ENCODE peak calls at places on chromosome 11, in four cellular contexts. One of them, this sample, is unnamed. For H3K4me1, the result is how much of the 10 kb centered on the place peaks cover.

GRCh38 chr11:117857734-117858369 is 18.6 kb downstream of the FXYD6 start:
- DNase-seq in left ventricle myocardium inferior: no peak
- DNase-seq in Caco-2: no peak
- DNase-seq in pancreas: no peak
- DNase-seq in this sample: no peak

GRCh38 chr11:100682247-100682969 is 4.7 kb upstream of the ARHGAP42 start:
- DNase-seq in left ventricle myocardium inferior: no peak
- DNase-seq in Caco-2: peak
- DNase-seq in pancreas: no peak
- DNase-seq in this sample: no peak

GRCh38 chr11:127017482-127017881 is 16.9 kb upstream of the KIRREL3 start:
- DNase-seq in left ventricle myocardium inferior: no peak
- DNase-seq in Caco-2: peak
- DNase-seq in pancreas: no peak
- DNase-seq in this sample: no peak

GRCh38 chr11:35303596-35304392 is 115.6 kb downstream of the SLC1A2 start:
- DNase-seq in left ventricle myocardium inferior: no peak
- DNase-seq in Caco-2: no peak
- DNase-seq in pancreas: peak
- DNase-seq in this sample: peak

GRCh38 chr11:9039194-9039593 is 35.4 kb upstream of the NRIP3 start:
- DNase-seq in left ventricle myocardium inferior: no peak
- DNase-seq in Caco-2: no peak
- DNase-seq in pancreas: no peak
- DNase-seq in this sample: peak

GRCh38 chr11:8260202-8260996 is 3.3 kb downstream of the LMO1 start:
- DNase-seq in left ventricle myocardium inferior: no peak
- DNase-seq in Caco-2: no peak
- DNase-seq in pancreas: no peak
- DNase-seq in this sample: no peak

GRCh38 chr11:26229270-26229669 is 102.7 kb upstream of the ANO3 start:
- DNase-seq in left ventricle myocardium inferior: no peak
- DNase-seq in Caco-2: no peak
- DNase-seq in pancreas: no peak
- DNase-seq in this sample: no peak

GRCh38 chr11:117818036-117818858 is 6.3 kb downstream of the FXYD2 start:
- DNase-seq in left ventricle myocardium inferior: no peak
- DNase-seq in Caco-2: no peak
- DNase-seq in pancreas: no peak
- DNase-seq in this sample: peak

GRCh38 chr11:74932169-74932568 is 16.7 kb downstream of the XRRA1 start:
- DNase-seq in left ventricle myocardium inferior: no peak
- DNase-seq in Caco-2: no peak
- DNase-seq in pancreas: no peak
- DNase-seq in this sample: no peak

GRCh38 chr11:62613275-62613864 is 313 bp downstream of the ROM1 start:
- DNase-seq in left ventricle myocardium inferior: no peak
- DNase-seq in Caco-2: no peak
- DNase-seq in pancreas: peak
- DNase-seq in this sample: peak

GRCh38 chr11:100695911-100696310 is 8.8 kb downstream of the ARHGAP42 start:
- DNase-seq in left ventricle myocardium inferior: no peak
- DNase-seq in Caco-2: no peak
- DNase-seq in pancreas: no peak
- DNase-seq in this sample: no peak

GRCh38 chr11:1860108-1860507 is 7.2 kb downstream of the LSP1 start:
- DNase-seq in left ventricle myocardium inferior: no peak
- DNase-seq in Caco-2: no peak
- DNase-seq in pancreas: no peak
- DNase-seq in this sample: no peak

GRCh38 chr11:76888989-76889388 is 28.3 kb downstream of the ACER3 start:
- DNase-seq in left ventricle myocardium inferior: no peak
- DNase-seq in Caco-2: no peak
- DNase-seq in pancreas: no peak
- DNase-seq in this sample: no peak

GRCh38 chr11:120141144-120142071 is 3.5 kb upstream of the TRIM29 start:
- DNase-seq in left ventricle myocardium inferior: no peak
- DNase-seq in Caco-2: no peak
- DNase-seq in pancreas: no peak
- DNase-seq in this sample: peak

GRCh38 chr11:73931039-73931645 is 19.7 kb upstream of the DNAJB13 start:
- DNase-seq in left ventricle myocardium inferior: no peak
- DNase-seq in Caco-2: peak
- DNase-seq in pancreas: peak
- DNase-seq in this sample: peak

GRCh38 chr11:133955945-133956421 is 785 bp downstream of the IGSF9B start:
- DNase-seq in left ventricle myocardium inferior: no peak
- DNase-seq in Caco-2: peak
- DNase-seq in pancreas: no peak
- DNase-seq in this sample: no peak

GRCh38 chr11:36186340-36186739 is 102.9 kb downstream of the COMMD9 start:
- DNase-seq in left ventricle myocardium inferior: no peak
- DNase-seq in Caco-2: no peak
- DNase-seq in pancreas: no peak
- DNase-seq in this sample: peak

GRCh38 chr11:46557684-46558151 is 36.1 kb downstream of the AMBRA1 start:
- DNase-seq in left ventricle myocardium inferior: no peak
- DNase-seq in Caco-2: no peak
- DNase-seq in pancreas: no peak
- DNase-seq in this sample: no peak

GRCh38 chr11:77345621-77346020 is 44.1 kb upstream of the GDPD4 start:
- DNase-seq in left ventricle myocardium inferior: no peak
- DNase-seq in Caco-2: no peak
- DNase-seq in pancreas: no peak
- DNase-seq in this sample: no peak

GRCh38 chr11:70397336-70397982 is 870 bp upstream of the CTTN start:
- DNase-seq in left ventricle myocardium inferior: no peak
- DNase-seq in Caco-2: peak
- DNase-seq in pancreas: peak
- DNase-seq in this sample: no peak

GRCh38 chr11:2791521-2792375 is 92.0 kb upstream of the KCNQ1OT1 start:
- DNase-seq in left ventricle myocardium inferior: peak
- DNase-seq in Caco-2: no peak
- DNase-seq in pancreas: peak
- DNase-seq in this sample: peak

GRCh38 chr11:36376315-36376887 is 80.3 kb downstream of the PRR5L start:
- DNase-seq in left ventricle myocardium inferior: peak
- DNase-seq in Caco-2: no peak
- DNase-seq in pancreas: no peak
- DNase-seq in this sample: peak

GRCh38 chr11:116772443-116773202 is at the start of gene BUD13:
- DNase-seq in left ventricle myocardium inferior: peak
- DNase-seq in Caco-2: peak
- DNase-seq in pancreas: peak
- DNase-seq in this sample: peak

GRCh38 chr11:116773203-116774112 is 671 bp upstream of the BUD13 start:
- DNase-seq in left ventricle myocardium inferior: no peak
- DNase-seq in Caco-2: no peak
- DNase-seq in pancreas: no peak
- DNase-seq in this sample: no peak

GRCh38 chr11:116775975-116776374 is 3.2 kb upstream of the BUD13 start:
- DNase-seq in left ventricle myocardium inferior: no peak
- DNase-seq in Caco-2: no peak
- DNase-seq in pancreas: no peak
- DNase-seq in this sample: no peak

GRCh38 chr11:116776522-116776984 is 3.8 kb upstream of the BUD13 start:
- DNase-seq in left ventricle myocardium inferior: no peak
- DNase-seq in Caco-2: no peak
- DNase-seq in pancreas: no peak
- DNase-seq in this sample: no peak

DNA sequence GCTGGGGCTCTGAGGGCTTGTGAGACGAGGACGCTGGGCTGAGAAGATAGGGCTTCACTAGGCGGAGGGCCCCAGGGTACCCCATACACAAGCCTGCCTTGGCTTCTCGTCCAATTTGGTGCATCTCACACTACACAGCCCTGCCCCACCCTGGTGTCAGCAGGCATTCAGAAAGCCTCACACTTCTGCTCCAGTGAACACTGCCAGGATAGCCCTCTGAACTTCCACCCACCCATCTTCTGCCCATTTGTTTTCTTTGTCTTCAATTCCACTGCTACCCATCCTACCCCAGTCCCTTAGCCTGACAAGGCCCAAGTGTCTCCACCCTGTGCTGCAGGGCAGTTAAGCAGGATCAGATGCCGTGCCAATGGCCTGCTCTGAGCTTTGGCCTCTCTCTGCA is 1.9 kb upstream of the BUD13 start:
- DNase-seq in left ventricle myocardium inferior: no peak
- DNase-seq in Caco-2: no peak
- DNase-seq in pancreas: no peak
- DNase-seq in this sample: no peak
- H3K4me1 ChIP-seq in left ventricle myocardium inferior: under half
- H3K4me1 ChIP-seq in Caco-2: under half
- H3K4me1 ChIP-seq in pancreas: under half
- H3K4me1 ChIP-seq in this sample: under half

GRCh38 chr11:44780940-44781631 is 54.3 kb downstream of the TSPAN18 start:
- DNase-seq in left ventricle myocardium inferior: peak
- DNase-seq in Caco-2: no peak
- DNase-seq in pancreas: no peak
- DNase-seq in this sample: peak
- H3K4me1 ChIP-seq in left ventricle myocardium inferior: half or more
- H3K4me1 ChIP-seq in Caco-2: under half
- H3K4me1 ChIP-seq in pancreas: under half
- H3K4me1 ChIP-seq in this sample: half or more

DNA sequence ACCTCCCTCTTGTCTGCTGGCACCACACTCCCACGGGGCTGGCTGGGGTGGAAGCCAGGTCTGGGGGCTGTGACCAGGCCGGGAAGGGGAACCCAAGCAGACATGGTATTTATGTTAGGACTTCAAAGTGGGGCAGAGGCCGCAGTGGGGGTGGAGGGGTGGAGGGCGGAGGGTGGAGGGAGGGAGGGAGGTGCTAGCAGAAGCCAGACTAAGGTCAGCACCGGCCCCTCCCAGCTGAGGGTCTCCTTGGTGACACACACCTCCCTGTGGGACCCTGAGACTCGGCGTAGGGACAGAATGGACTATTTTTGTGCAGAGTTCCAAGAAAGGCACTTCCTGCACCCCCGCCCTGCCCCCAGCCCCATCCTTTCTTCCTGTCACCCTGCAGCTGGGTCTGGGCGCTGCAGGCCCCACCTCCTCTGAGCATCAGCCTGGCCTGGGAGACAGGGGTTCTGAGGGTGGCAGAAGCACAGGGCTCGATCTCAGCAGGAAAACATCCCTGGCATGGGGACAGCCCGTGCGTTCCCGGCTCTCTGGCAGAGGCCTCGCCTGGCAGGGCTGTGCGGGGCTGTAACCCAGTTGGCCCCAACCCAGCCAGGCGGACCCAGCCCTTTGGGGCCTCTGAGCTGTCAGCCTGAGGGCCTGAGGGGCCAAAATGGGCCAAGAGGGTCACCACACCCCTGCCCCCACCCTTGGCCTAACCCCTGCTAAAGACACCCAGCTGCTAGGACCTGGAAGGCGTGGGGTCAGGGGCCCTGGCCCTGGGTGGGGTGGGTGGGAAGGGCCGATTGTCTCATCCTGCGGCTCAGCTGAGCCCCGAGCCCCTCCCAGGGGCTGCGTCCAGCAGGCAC is 9.6 kb upstream of the CD248 start:
- DNase-seq in left ventricle myocardium inferior: peak
- DNase-seq in Caco-2: no peak
- DNase-seq in pancreas: no peak
- DNase-seq in this sample: peak
- H3K4me1 ChIP-seq in left ventricle myocardium inferior: half or more
- H3K4me1 ChIP-seq in Caco-2: under half
- H3K4me1 ChIP-seq in pancreas: under half
- H3K4me1 ChIP-seq in this sample: under half

DNA sequence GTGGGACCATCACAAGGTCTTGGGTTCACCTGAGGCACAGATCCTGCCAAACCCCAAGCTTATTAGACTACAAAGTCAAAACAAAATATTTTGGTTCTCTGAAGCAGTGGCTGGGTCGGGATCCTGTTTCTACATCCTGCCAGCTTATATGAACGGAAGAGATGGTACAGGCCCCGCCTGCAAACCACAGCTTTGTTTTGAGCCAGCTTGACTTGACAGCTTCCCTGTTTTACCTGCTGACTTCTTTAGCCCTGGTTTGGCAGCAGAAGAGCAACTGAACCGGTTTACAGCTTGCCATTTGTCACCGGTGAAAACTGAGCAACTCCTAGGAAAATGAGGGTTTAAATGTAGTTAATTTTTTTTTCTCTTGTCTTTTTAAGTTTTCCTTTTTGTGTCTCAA is 11.4 kb downstream of the PACS1 start:
- DNase-seq in left ventricle myocardium inferior: peak
- DNase-seq in Caco-2: no peak
- DNase-seq in pancreas: peak
- DNase-seq in this sample: peak
- H3K4me1 ChIP-seq in left ventricle myocardium inferior: half or more
- H3K4me1 ChIP-seq in Caco-2: half or more
- H3K4me1 ChIP-seq in pancreas: under half
- H3K4me1 ChIP-seq in this sample: under half

DNA sequence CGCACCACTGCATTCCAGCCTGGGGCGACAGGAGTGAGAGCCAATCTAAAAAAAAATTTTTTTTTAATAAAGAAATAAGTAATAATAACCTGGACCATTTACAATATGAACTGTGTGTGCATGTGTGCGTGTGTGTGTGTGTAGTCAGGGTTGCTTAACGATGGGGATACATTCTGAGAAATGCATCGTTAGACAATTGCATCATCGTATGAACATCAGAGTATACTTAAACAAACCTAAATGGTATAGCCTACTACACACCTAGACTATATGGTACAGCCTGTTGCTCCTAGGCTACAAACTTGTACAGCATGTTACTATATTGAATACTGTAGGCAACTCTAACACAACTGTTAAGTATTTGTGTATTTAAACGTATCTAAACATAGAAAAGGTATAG is 26.4 kb downstream of the RDX start:
- DNase-seq in left ventricle myocardium inferior: no peak
- DNase-seq in Caco-2: no peak
- DNase-seq in pancreas: no peak
- DNase-seq in this sample: no peak
- H3K4me1 ChIP-seq in left ventricle myocardium inferior: under half
- H3K4me1 ChIP-seq in Caco-2: under half
- H3K4me1 ChIP-seq in pancreas: under half
- H3K4me1 ChIP-seq in this sample: under half

DNA sequence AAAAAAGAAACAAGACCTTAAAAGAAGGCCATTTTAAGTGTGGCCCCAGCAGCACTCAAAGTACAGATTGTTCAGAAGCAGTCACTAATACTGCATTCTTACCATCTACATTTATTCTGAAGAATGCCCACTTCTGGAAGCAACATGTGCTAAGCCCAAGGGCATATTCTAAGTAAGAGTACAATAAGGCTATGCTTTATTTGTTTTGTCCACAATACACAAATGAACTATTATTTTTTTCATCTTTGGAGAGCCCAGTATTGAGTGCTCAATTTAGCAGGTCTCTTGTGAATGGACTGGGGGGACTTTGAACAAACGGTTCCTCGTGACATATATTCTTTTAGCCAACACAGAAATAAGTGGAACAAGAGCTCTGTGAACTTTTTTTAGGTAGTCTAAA is 191.4 kb upstream of the CHORDC1 start:
- DNase-seq in left ventricle myocardium inferior: no peak
- DNase-seq in Caco-2: no peak
- DNase-seq in pancreas: no peak
- DNase-seq in this sample: no peak
- H3K4me1 ChIP-seq in left ventricle myocardium inferior: under half
- H3K4me1 ChIP-seq in Caco-2: under half
- H3K4me1 ChIP-seq in pancreas: under half
- H3K4me1 ChIP-seq in this sample: under half

GRCh38 chr11:58575377-58576020 is at the start of gene LPXN:
- DNase-seq in left ventricle myocardium inferior: no peak
- DNase-seq in Caco-2: no peak
- DNase-seq in pancreas: no peak
- DNase-seq in this sample: no peak
- H3K4me1 ChIP-seq in left ventricle myocardium inferior: half or more
- H3K4me1 ChIP-seq in Caco-2: under half
- H3K4me1 ChIP-seq in pancreas: under half
- H3K4me1 ChIP-seq in this sample: under half

This sample was measured in adrenal gland.